ENCODE peak calls at places on chromosomes 13 and 19, in eight cellular contexts. One of them, this sample, is unnamed.

GRCh38 chr19:4582980-4583842 is 23.7 kb upstream of the SEMA6B start:
- DNase-seq in kidney: no peak
- DNase-seq in amygdala: no peak
- DNase-seq in activated CD8-positive, alpha-beta memory T cell treated with anti-CD3 and anti-CD28 coated beads for 48 hours: no peak
- DNase-seq in left ventricle myocardium inferior: no peak
- DNase-seq in stimulated activated CD4-positive, alpha-beta T cell treated with anti-CD3 and anti-CD28 coated beads, Interleukin-4, amount 100 ng/mL, for 48 hours: no peak
- DNase-seq in lower leg skin: no peak
- DNase-seq in anterior cingulate cortex: no peak
- DNase-seq in this sample: no peak

GRCh38 chr13:110126391-110126961 is 180.5 kb downstream of the COL4A1 start:
- DNase-seq in stimulated activated CD4-positive, alpha-beta T cell treated with anti-CD3 and anti-CD28 coated beads, Interleukin-4, amount 100 ng/mL, for 48 hours: no peak
- DNase-seq in lower leg skin: peak
- DNase-seq in left ventricle myocardium inferior: peak
- DNase-seq in kidney: peak
- DNase-seq in amygdala: no peak
- DNase-seq in anterior cingulate cortex: no peak
- DNase-seq in activated CD8-positive, alpha-beta memory T cell treated with anti-CD3 and anti-CD28 coated beads for 48 hours: no peak
- DNase-seq in this sample: peak

GRCh38 chr13:20264271-20265018 is 32.3 kb upstream of the GJB6 start:
- DNase-seq in activated CD8-positive, alpha-beta memory T cell treated with anti-CD3 and anti-CD28 coated beads for 48 hours: no peak
- DNase-seq in left ventricle myocardium inferior: no peak
- DNase-seq in anterior cingulate cortex: no peak
- DNase-seq in lower leg skin: no peak
- DNase-seq in amygdala: no peak
- DNase-seq in stimulated activated CD4-positive, alpha-beta T cell treated with anti-CD3 and anti-CD28 coated beads, Interleukin-4, amount 100 ng/mL, for 48 hours: no peak
- DNase-seq in kidney: no peak
- DNase-seq in this sample: no peak

GRCh38 chr13:92622905-92623304 is 603.7 kb upstream of the GPC6 start:
- DNase-seq in activated CD8-positive, alpha-beta memory T cell treated with anti-CD3 and anti-CD28 coated beads for 48 hours: no peak
- DNase-seq in amygdala: no peak
- DNase-seq in kidney: no peak
- DNase-seq in lower leg skin: no peak
- DNase-seq in anterior cingulate cortex: no peak
- DNase-seq in left ventricle myocardium inferior: no peak
- DNase-seq in stimulated activated CD4-positive, alpha-beta T cell treated with anti-CD3 and anti-CD28 coated beads, Interleukin-4, amount 100 ng/mL, for 48 hours: no peak
- DNase-seq in this sample: no peak

GRCh38 chr13:65592757-65593156 is 1637.4 kb downstream of the PCDH9 start:
- DNase-seq in activated CD8-positive, alpha-beta memory T cell treated with anti-CD3 and anti-CD28 coated beads for 48 hours: no peak
- DNase-seq in kidney: no peak
- DNase-seq in left ventricle myocardium inferior: no peak
- DNase-seq in anterior cingulate cortex: no peak
- DNase-seq in amygdala: no peak
- DNase-seq in stimulated activated CD4-positive, alpha-beta T cell treated with anti-CD3 and anti-CD28 coated beads, Interleukin-4, amount 100 ng/mL, for 48 hours: no peak
- DNase-seq in lower leg skin: no peak
- DNase-seq in this sample: no peak

GRCh38 chr19:30388819-30389218 is 16.6 kb downstream of the ZNF536 start:
- DNase-seq in kidney: no peak
- DNase-seq in left ventricle myocardium inferior: no peak
- DNase-seq in anterior cingulate cortex: no peak
- DNase-seq in activated CD8-positive, alpha-beta memory T cell treated with anti-CD3 and anti-CD28 coated beads for 48 hours: no peak
- DNase-seq in amygdala: no peak
- DNase-seq in stimulated activated CD4-positive, alpha-beta T cell treated with anti-CD3 and anti-CD28 coated beads, Interleukin-4, amount 100 ng/mL, for 48 hours: no peak
- DNase-seq in lower leg skin: no peak
- DNase-seq in this sample: no peak

GRCh38 chr13:39527961-39528720 is 74.9 kb downstream of the LHFPL6 start:
- DNase-seq in left ventricle myocardium inferior: no peak
- DNase-seq in anterior cingulate cortex: no peak
- DNase-seq in kidney: no peak
- DNase-seq in activated CD8-positive, alpha-beta memory T cell treated with anti-CD3 and anti-CD28 coated beads for 48 hours: no peak
- DNase-seq in stimulated activated CD4-positive, alpha-beta T cell treated with anti-CD3 and anti-CD28 coated beads, Interleukin-4, amount 100 ng/mL, for 48 hours: no peak
- DNase-seq in lower leg skin: no peak
- DNase-seq in amygdala: no peak
- DNase-seq in this sample: no peak

GRCh38 chr13:39915418-39915817 is 260.0 kb downstream of the COG6 start:
- DNase-seq in stimulated activated CD4-positive, alpha-beta T cell treated with anti-CD3 and anti-CD28 coated beads, Interleukin-4, amount 100 ng/mL, for 48 hours: no peak
- DNase-seq in amygdala: no peak
- DNase-seq in anterior cingulate cortex: no peak
- DNase-seq in kidney: no peak
- DNase-seq in activated CD8-positive, alpha-beta memory T cell treated with anti-CD3 and anti-CD28 coated beads for 48 hours: no peak
- DNase-seq in lower leg skin: no peak
- DNase-seq in left ventricle myocardium inferior: no peak
- DNase-seq in this sample: no peak

GRCh38 chr13:112796190-112796915 is 106.5 kb downstream of the ATP11A start:
- DNase-seq in lower leg skin: peak
- DNase-seq in activated CD8-positive, alpha-beta memory T cell treated with anti-CD3 and anti-CD28 coated beads for 48 hours: no peak
- DNase-seq in kidney: no peak
- DNase-seq in stimulated activated CD4-positive, alpha-beta T cell treated with anti-CD3 and anti-CD28 coated beads, Interleukin-4, amount 100 ng/mL, for 48 hours: no peak
- DNase-seq in amygdala: no peak
- DNase-seq in anterior cingulate cortex: no peak
- DNase-seq in left ventricle myocardium inferior: no peak
- DNase-seq in this sample: no peak

GRCh38 chr19:4577020-4577782 is 17.7 kb upstream of the SEMA6B start:
- DNase-seq in kidney: no peak
- DNase-seq in amygdala: no peak
- DNase-seq in stimulated activated CD4-positive, alpha-beta T cell treated with anti-CD3 and anti-CD28 coated beads, Interleukin-4, amount 100 ng/mL, for 48 hours: no peak
- DNase-seq in left ventricle myocardium inferior: no peak
- DNase-seq in anterior cingulate cortex: no peak
- DNase-seq in activated CD8-positive, alpha-beta memory T cell treated with anti-CD3 and anti-CD28 coated beads for 48 hours: no peak
- DNase-seq in lower leg skin: no peak
- DNase-seq in this sample: no peak

GRCh38 chr13:105918842-105919741 is 616.4 kb downstream of the EFNB2 start:
- DNase-seq in amygdala: no peak
- DNase-seq in anterior cingulate cortex: no peak
- DNase-seq in left ventricle myocardium inferior: no peak
- DNase-seq in lower leg skin: no peak
- DNase-seq in activated CD8-positive, alpha-beta memory T cell treated with anti-CD3 and anti-CD28 coated beads for 48 hours: no peak
- DNase-seq in kidney: no peak
- DNase-seq in stimulated activated CD4-positive, alpha-beta T cell treated with anti-CD3 and anti-CD28 coated beads, Interleukin-4, amount 100 ng/mL, for 48 hours: no peak
- DNase-seq in this sample: no peak

GRCh38 chr13:76634431-76635191 is 251.6 kb downstream of the KCTD12 start:
- DNase-seq in anterior cingulate cortex: no peak
- DNase-seq in left ventricle myocardium inferior: no peak
- DNase-seq in activated CD8-positive, alpha-beta memory T cell treated with anti-CD3 and anti-CD28 coated beads for 48 hours: no peak
- DNase-seq in lower leg skin: no peak
- DNase-seq in kidney: no peak
- DNase-seq in stimulated activated CD4-positive, alpha-beta T cell treated with anti-CD3 and anti-CD28 coated beads, Interleukin-4, amount 100 ng/mL, for 48 hours: no peak
- DNase-seq in amygdala: no peak
- DNase-seq in this sample: no peak

GRCh38 chr13:43206858-43207257 is 183.5 kb downstream of the DNAJC15 start:
- DNase-seq in activated CD8-positive, alpha-beta memory T cell treated with anti-CD3 and anti-CD28 coated beads for 48 hours: no peak
- DNase-seq in lower leg skin: no peak
- DNase-seq in stimulated activated CD4-positive, alpha-beta T cell treated with anti-CD3 and anti-CD28 coated beads, Interleukin-4, amount 100 ng/mL, for 48 hours: no peak
- DNase-seq in kidney: no peak
- DNase-seq in amygdala: no peak
- DNase-seq in left ventricle myocardium inferior: no peak
- DNase-seq in anterior cingulate cortex: no peak
- DNase-seq in this sample: no peak

GRCh38 chr19:2586196-2586595 is 110.3 kb downstream of the GADD45B start:
- DNase-seq in stimulated activated CD4-positive, alpha-beta T cell treated with anti-CD3 and anti-CD28 coated beads, Interleukin-4, amount 100 ng/mL, for 48 hours: no peak
- DNase-seq in activated CD8-positive, alpha-beta memory T cell treated with anti-CD3 and anti-CD28 coated beads for 48 hours: no peak
- DNase-seq in amygdala: no peak
- DNase-seq in kidney: peak
- DNase-seq in lower leg skin: no peak
- DNase-seq in anterior cingulate cortex: no peak
- DNase-seq in left ventricle myocardium inferior: no peak
- DNase-seq in this sample: no peak

GRCh38 chr13:62019858-62020257 is 604.2 kb upstream of the PCDH20 start:
- DNase-seq in lower leg skin: no peak
- DNase-seq in stimulated activated CD4-positive, alpha-beta T cell treated with anti-CD3 and anti-CD28 coated beads, Interleukin-4, amount 100 ng/mL, for 48 hours: no peak
- DNase-seq in activated CD8-positive, alpha-beta memory T cell treated with anti-CD3 and anti-CD28 coated beads for 48 hours: no peak
- DNase-seq in amygdala: no peak
- DNase-seq in anterior cingulate cortex: no peak
- DNase-seq in kidney: no peak
- DNase-seq in left ventricle myocardium inferior: no peak
- DNase-seq in this sample: no peak

GRCh38 chr13:49641810-49642291 is 13.5 kb downstream of the ARL11 start:
- DNase-seq in kidney: no peak
- DNase-seq in lower leg skin: no peak
- DNase-seq in activated CD8-positive, alpha-beta memory T cell treated with anti-CD3 and anti-CD28 coated beads for 48 hours: no peak
- DNase-seq in anterior cingulate cortex: no peak
- DNase-seq in left ventricle myocardium inferior: peak
- DNase-seq in amygdala: no peak
- DNase-seq in stimulated activated CD4-positive, alpha-beta T cell treated with anti-CD3 and anti-CD28 coated beads, Interleukin-4, amount 100 ng/mL, for 48 hours: no peak
- DNase-seq in this sample: no peak

GRCh38 chr19:10454267-10454666 is 33.9 kb downstream of the PDE4A start:
- DNase-seq in kidney: no peak
- DNase-seq in lower leg skin: no peak
- DNase-seq in anterior cingulate cortex: peak
- DNase-seq in amygdala: peak
- DNase-seq in activated CD8-positive, alpha-beta memory T cell treated with anti-CD3 and anti-CD28 coated beads for 48 hours: no peak
- DNase-seq in left ventricle myocardium inferior: no peak
- DNase-seq in stimulated activated CD4-positive, alpha-beta T cell treated with anti-CD3 and anti-CD28 coated beads, Interleukin-4, amount 100 ng/mL, for 48 hours: no peak
- DNase-seq in this sample: peak

GRCh38 chr13:38718374-38718773 is 31.5 kb downstream of the FREM2 start:
- DNase-seq in anterior cingulate cortex: no peak
- DNase-seq in activated CD8-positive, alpha-beta memory T cell treated with anti-CD3 and anti-CD28 coated beads for 48 hours: no peak
- DNase-seq in lower leg skin: no peak
- DNase-seq in kidney: no peak
- DNase-seq in left ventricle myocardium inferior: no peak
- DNase-seq in amygdala: no peak
- DNase-seq in stimulated activated CD4-positive, alpha-beta T cell treated with anti-CD3 and anti-CD28 coated beads, Interleukin-4, amount 100 ng/mL, for 48 hours: no peak
- DNase-seq in this sample: no peak

GRCh38 chr13:47420568-47420967 is 523.7 kb upstream of the HTR2A start:
- DNase-seq in left ventricle myocardium inferior: no peak
- DNase-seq in anterior cingulate cortex: no peak
- DNase-seq in kidney: no peak
- DNase-seq in activated CD8-positive, alpha-beta memory T cell treated with anti-CD3 and anti-CD28 coated beads for 48 hours: no peak
- DNase-seq in lower leg skin: no peak
- DNase-seq in amygdala: no peak
- DNase-seq in stimulated activated CD4-positive, alpha-beta T cell treated with anti-CD3 and anti-CD28 coated beads, Interleukin-4, amount 100 ng/mL, for 48 hours: no peak
- DNase-seq in this sample: no peak

GRCh38 chr13:107730835-107731234 is 484.5 kb downstream of the LIG4 start:
- DNase-seq in stimulated activated CD4-positive, alpha-beta T cell treated with anti-CD3 and anti-CD28 coated beads, Interleukin-4, amount 100 ng/mL, for 48 hours: no peak
- DNase-seq in amygdala: no peak
- DNase-seq in left ventricle myocardium inferior: no peak
- DNase-seq in lower leg skin: no peak
- DNase-seq in activated CD8-positive, alpha-beta memory T cell treated with anti-CD3 and anti-CD28 coated beads for 48 hours: no peak
- DNase-seq in anterior cingulate cortex: no peak
- DNase-seq in kidney: no peak
- DNase-seq in this sample: no peak

GRCh38 chr19:45599286-45599685 is 2.7 kb downstream of the GPR4 start:
- DNase-seq in kidney: no peak
- DNase-seq in amygdala: no peak
- DNase-seq in left ventricle myocardium inferior: no peak
- DNase-seq in stimulated activated CD4-positive, alpha-beta T cell treated with anti-CD3 and anti-CD28 coated beads, Interleukin-4, amount 100 ng/mL, for 48 hours: no peak
- DNase-seq in lower leg skin: no peak
- DNase-seq in activated CD8-positive, alpha-beta memory T cell treated with anti-CD3 and anti-CD28 coated beads for 48 hours: no peak
- DNase-seq in anterior cingulate cortex: no peak
- DNase-seq in this sample: peak

This sample was measured in neural progenitor cell.